ENCODE peak calls at places on chromosomes 4 and X, in four cellular contexts. One of them, this sample, is unnamed.
A peak's percentile ranks its signal among the peaks of the same experiment; 100 is the strongest.

GRCh38 chrX:16743604-16744325 is 24.4 kb downstream of the SYAP1 start:
- DNase-seq in stomach: no peak
- DNase-seq in breast epithelium: no peak
- DNase-seq in body of pancreas: no peak
- DNase-seq in this sample: no peak

GRCh38 chr4:70059149-70059548 is 8.9 kb downstream of the HTN1 start:
- DNase-seq in breast epithelium: no peak
- DNase-seq in body of pancreas: no peak
- DNase-seq in stomach: no peak
- DNase-seq in this sample: no peak

GRCh38 chr4:150002561-150002960 is 75.7 kb upstream of the DCLK2 start:
- DNase-seq in body of pancreas: no peak
- DNase-seq in stomach: no peak
- DNase-seq in breast epithelium: no peak
- DNase-seq in this sample: no peak

GRCh38 chr4:153962311-153963039 is 173.6 kb upstream of the SFRP2 start:
- DNase-seq in body of pancreas: no peak
- DNase-seq in breast epithelium: no peak
- DNase-seq in stomach: no peak
- DNase-seq in this sample: no peak

GRCh38 chr4:112766422-112766821 is 129.5 kb downstream of the LARP7 start:
- DNase-seq in breast epithelium: no peak
- DNase-seq in body of pancreas: no peak
- DNase-seq in stomach: no peak
- DNase-seq in this sample: no peak

GRCh38 chrX:16885628-16886027 is 15.5 kb upstream of the RBBP7 start:
- DNase-seq in body of pancreas: no peak
- DNase-seq in breast epithelium: no peak
- DNase-seq in stomach: no peak
- DNase-seq in this sample: no peak

GRCh38 chr4:167021545-167022155 is 212.6 kb downstream of the SPOCK3 start:
- DNase-seq in stomach: peak; percentile 77
- DNase-seq in body of pancreas: peak; percentile 65
- DNase-seq in breast epithelium: peak; percentile 39
- DNase-seq in this sample: peak; percentile 12

GRCh38 chr4:87575408-87575807 is 32.9 kb upstream of the DSPP start:
- DNase-seq in breast epithelium: no peak
- DNase-seq in stomach: no peak
- DNase-seq in body of pancreas: no peak
- DNase-seq in this sample: no peak

GRCh38 chr4:139734875-139735380 is 69.3 kb downstream of the MGST2 start:
- DNase-seq in breast epithelium: peak; percentile 80
- DNase-seq in stomach: peak; percentile 81
- DNase-seq in body of pancreas: peak; percentile 92
- DNase-seq in this sample: peak; percentile 69

GRCh38 chr4:164438321-164438720 is 315.6 kb upstream of the SMIM31 start:
- DNase-seq in stomach: no peak
- DNase-seq in body of pancreas: no peak
- DNase-seq in breast epithelium: no peak
- DNase-seq in this sample: no peak

GRCh38 chrX:5458300-5458699 is 770.4 kb downstream of the NLGN4X start:
- DNase-seq in stomach: no peak
- DNase-seq in body of pancreas: no peak
- DNase-seq in breast epithelium: no peak
- DNase-seq in this sample: no peak

GRCh38 chrX:97200454-97200853 is 316.7 kb downstream of the RPA4 start:
- DNase-seq in body of pancreas: no peak
- DNase-seq in stomach: no peak
- DNase-seq in breast epithelium: no peak
- DNase-seq in this sample: no peak

GRCh38 chr4:86306816-86307215 is 53.0 kb downstream of the MAPK10 start:
- DNase-seq in breast epithelium: no peak
- DNase-seq in body of pancreas: no peak
- DNase-seq in stomach: no peak
- DNase-seq in this sample: no peak

GRCh38 chr4:108902769-108903168 is 139.9 kb upstream of the ETNPPL start:
- DNase-seq in body of pancreas: no peak
- DNase-seq in breast epithelium: no peak
- DNase-seq in stomach: no peak
- DNase-seq in this sample: no peak

GRCh38 chrX:153687121-153688039 is at the start of gene SLC6A8:
- DNase-seq in stomach: peak; percentile 74
- DNase-seq in body of pancreas: peak; percentile 72
- DNase-seq in breast epithelium: peak; percentile 58
- DNase-seq in this sample: peak; percentile 61

GRCh38 chr4:159290321-159291030 is 187.6 kb downstream of the RAPGEF2 start:
- DNase-seq in breast epithelium: no peak
- DNase-seq in body of pancreas: no peak
- DNase-seq in stomach: no peak
- DNase-seq in this sample: no peak

GRCh38 chr4:122827899-122828601 is 1.4 kb downstream of the FGF2 start:
- DNase-seq in breast epithelium: peak; percentile 36
- DNase-seq in stomach: no peak
- DNase-seq in body of pancreas: peak; percentile 32
- DNase-seq in this sample: no peak

GRCh38 chrX:25344191-25344936 is 328.6 kb upstream of the ARX start:
- DNase-seq in breast epithelium: no peak
- DNase-seq in stomach: no peak
- DNase-seq in body of pancreas: no peak
- DNase-seq in this sample: peak; percentile 13

GRCh38 chrX:4253092-4253491 is 539.6 kb upstream of the PRKX start:
- DNase-seq in body of pancreas: no peak
- DNase-seq in breast epithelium: no peak
- DNase-seq in stomach: no peak
- DNase-seq in this sample: no peak

GRCh38 chrX:49884290-49884862 is 5.1 kb downstream of the USP27X start:
- DNase-seq in body of pancreas: peak; percentile 65
- DNase-seq in breast epithelium: no peak
- DNase-seq in stomach: peak; percentile 67
- DNase-seq in this sample: peak; percentile 15

GRCh38 chr4:164779811-164780216 is 25.9 kb downstream of the SMIM31 start:
- DNase-seq in breast epithelium: no peak
- DNase-seq in stomach: peak; percentile 37
- DNase-seq in body of pancreas: peak; percentile 21
- DNase-seq in this sample: no peak

GRCh38 chr4:30912098-30912719 is 192.0 kb downstream of the PCDH7 start:
- DNase-seq in breast epithelium: no peak
- DNase-seq in body of pancreas: no peak
- DNase-seq in stomach: no peak
- DNase-seq in this sample: no peak

GRCh38 chr4:4859010-4859798 is at the start of gene MSX1:
- DNase-seq in stomach: peak; percentile 87
- DNase-seq in body of pancreas: peak; percentile 87
- DNase-seq in breast epithelium: peak; percentile 59
- DNase-seq in this sample: peak; percentile 69

GRCh38 chr4:54539500-54540029 is 118.2 kb upstream of the KIT start:
- DNase-seq in body of pancreas: peak; percentile 35
- DNase-seq in breast epithelium: no peak
- DNase-seq in stomach: peak; percentile 74
- DNase-seq in this sample: no peak

GRCh38 chrX:32397562-32398216 is 813.7 kb downstream of the DMD start:
- DNase-seq in breast epithelium: no peak
- DNase-seq in stomach: no peak
- DNase-seq in body of pancreas: no peak
- DNase-seq in this sample: no peak

GRCh38 chr4:123250843-123251242 is 145.8 kb upstream of the SPRY1 start:
- DNase-seq in stomach: no peak
- DNase-seq in breast epithelium: peak; percentile 38
- DNase-seq in body of pancreas: peak; percentile 19
- DNase-seq in this sample: no peak

GRCh38 chrX:153870791-153871360 is 15.1 kb downstream of the L1CAM start:
- DNase-seq in stomach: no peak
- DNase-seq in breast epithelium: no peak
- DNase-seq in body of pancreas: no peak
- DNase-seq in this sample: no peak

GRCh38 chr4:147498031-147498700 is 17.3 kb downstream of the EDNRA start:
- DNase-seq in breast epithelium: no peak
- DNase-seq in stomach: no peak
- DNase-seq in body of pancreas: no peak
- DNase-seq in this sample: no peak

GRCh38 chr4:61511716-61512488 is 311.8 kb downstream of the ADGRL3 start:
- DNase-seq in body of pancreas: no peak
- DNase-seq in breast epithelium: no peak
- DNase-seq in stomach: no peak
- DNase-seq in this sample: no peak

GRCh38 chr4:72767903-72768817 is 199.1 kb upstream of the ADAMTS3 start:
- DNase-seq in body of pancreas: no peak
- DNase-seq in breast epithelium: no peak
- DNase-seq in stomach: no peak
- DNase-seq in this sample: no peak

GRCh38 chr4:138643827-138644226 is 371.8 kb upstream of the NOCT start:
- DNase-seq in stomach: no peak
- DNase-seq in breast epithelium: no peak
- DNase-seq in body of pancreas: no peak
- DNase-seq in this sample: no peak

GRCh38 chr4:123462007-123462406 is 65.4 kb downstream of the SPRY1 start:
- DNase-seq in breast epithelium: no peak
- DNase-seq in body of pancreas: no peak
- DNase-seq in stomach: no peak
- DNase-seq in this sample: no peak

GRCh38 chr4:153486281-153487151 is 20.4 kb downstream of the TMEM131L start:
- DNase-seq in stomach: peak; percentile 38
- DNase-seq in body of pancreas: peak; percentile 59
- DNase-seq in breast epithelium: peak; percentile 85
- DNase-seq in this sample: peak; percentile 60

GRCh38 chrX:128698528-128698927 is 646.3 kb upstream of the ACTRT1 start:
- DNase-seq in stomach: no peak
- DNase-seq in breast epithelium: no peak
- DNase-seq in body of pancreas: no peak
- DNase-seq in this sample: no peak

GRCh38 chrX:71000139-71000538 is 68.0 kb downstream of the SNX12 start:
- DNase-seq in breast epithelium: no peak
- DNase-seq in stomach: no peak
- DNase-seq in body of pancreas: no peak
- DNase-seq in this sample: no peak

GRCh38 chr4:140049024-140049923 is 104.7 kb downstream of the MAML3 start:
- DNase-seq in body of pancreas: peak; percentile 68
- DNase-seq in stomach: peak; percentile 49
- DNase-seq in breast epithelium: peak; percentile 61
- DNase-seq in this sample: no peak

GRCh38 chr4:140281828-140282227 is 91.6 kb upstream of the SCOC start:
- DNase-seq in breast epithelium: no peak
- DNase-seq in stomach: no peak
- DNase-seq in body of pancreas: no peak
- DNase-seq in this sample: no peak

GRCh38 chrX:44747317-44747716 is 96.5 kb upstream of the DUSP21 start:
- DNase-seq in breast epithelium: no peak
- DNase-seq in body of pancreas: no peak
- DNase-seq in stomach: no peak
- DNase-seq in this sample: no peak
- TF ChIP-seq CTCF in breast epithelium: no peak
- TF ChIP-seq CTCF in body of pancreas: no peak
- TF ChIP-seq CTCF in stomach: no peak
- TF ChIP-seq CTCF in this sample: no peak

DNA sequence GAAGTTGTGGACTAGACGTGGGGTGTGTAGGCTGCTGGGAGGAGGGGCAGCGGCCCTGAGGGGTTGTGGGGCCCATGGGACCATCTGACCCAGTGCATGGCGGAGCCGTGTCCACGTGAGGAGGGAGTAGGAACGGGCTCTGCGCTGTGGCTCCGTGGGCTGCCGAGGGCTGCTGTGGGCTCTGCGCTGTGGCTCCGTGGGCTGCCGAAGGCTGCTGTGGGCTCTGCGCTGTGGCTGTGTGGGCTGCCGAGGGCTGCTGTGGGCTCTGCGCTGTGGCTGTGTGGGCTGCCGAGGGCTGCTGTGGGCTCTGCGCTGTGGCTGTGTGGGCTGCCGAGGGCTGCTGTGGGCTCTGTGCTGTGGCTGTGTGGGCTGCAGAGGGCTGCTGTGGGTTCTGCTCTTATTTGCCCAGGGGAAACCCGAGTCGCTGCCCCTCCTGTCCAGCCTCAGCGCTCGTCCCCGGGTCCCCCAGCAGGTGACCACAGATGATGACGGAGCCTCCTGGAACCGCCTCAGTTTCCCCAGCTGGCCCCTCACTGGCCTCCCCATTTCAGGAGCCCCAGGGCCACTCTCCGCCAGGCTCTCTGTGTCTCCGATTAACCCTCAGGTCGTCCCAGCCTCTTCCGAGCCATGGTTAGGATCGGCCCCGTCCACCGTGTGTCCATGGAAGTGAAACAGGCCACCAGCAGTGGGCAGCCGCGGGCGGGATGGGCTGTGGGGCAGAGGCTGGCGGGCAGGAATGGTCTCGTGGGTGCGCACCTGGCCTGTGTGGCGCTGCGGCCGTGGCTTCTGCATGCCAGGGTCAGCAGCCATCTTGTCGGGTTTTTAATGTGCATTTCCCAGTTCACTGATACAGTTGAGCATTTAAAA is 20.0 kb downstream of the PCGF3 start:
- DNase-seq in stomach: no peak
- DNase-seq in body of pancreas: no peak
- DNase-seq in breast epithelium: no peak
- DNase-seq in this sample: no peak
- H3K4me3 ChIP-seq in stomach: no peak overlapping the region
- H3K4me3 ChIP-seq in body of pancreas: no peak overlapping the region
- H3K4me3 ChIP-seq in breast epithelium: no peak overlapping the region
- H3K4me3 ChIP-seq in this sample: no peak overlapping the region

DNA sequence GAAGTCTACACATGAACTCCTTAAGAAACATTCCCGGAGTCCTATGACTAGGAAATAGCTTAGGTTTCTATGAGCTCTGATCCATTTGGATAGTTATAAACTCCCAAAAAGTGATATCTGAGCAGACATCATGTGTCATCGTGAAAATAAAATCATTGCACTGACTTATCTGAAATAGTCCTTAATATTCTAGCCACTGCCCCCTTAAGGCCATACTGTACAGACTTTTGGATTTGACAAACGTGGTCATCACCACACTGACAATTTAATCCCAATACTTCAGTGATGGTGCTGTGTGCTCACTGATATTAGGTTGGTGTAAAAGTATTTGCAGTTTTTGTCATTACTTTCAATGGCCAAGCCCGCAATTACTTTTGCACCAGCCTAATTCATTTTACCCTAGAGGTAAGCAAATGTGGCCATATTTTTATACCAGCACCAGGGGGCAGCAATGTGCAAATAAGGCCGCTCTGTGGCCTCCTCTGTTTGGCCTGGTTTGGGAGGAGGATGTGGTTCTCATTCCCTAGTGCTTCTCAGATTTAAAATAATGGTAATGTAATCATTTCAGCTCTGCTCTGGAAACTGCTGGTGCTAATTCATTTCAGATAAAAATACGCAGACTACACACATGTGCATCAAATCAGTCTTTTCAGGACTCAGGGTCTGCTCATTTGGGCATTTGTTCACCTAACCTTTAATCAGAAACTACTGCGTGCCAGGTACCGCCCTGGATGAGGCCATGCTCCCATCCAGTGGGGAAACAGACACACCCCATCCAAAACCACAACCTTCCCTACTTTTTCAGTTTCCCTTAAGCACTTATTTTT is 196.4 kb upstream of the C1QTNF7 start:
- DNase-seq in stomach: peak; percentile 76
- DNase-seq in body of pancreas: peak; percentile 79
- DNase-seq in breast epithelium: peak; percentile 52
- DNase-seq in this sample: peak; percentile 64
- H3K27ac ChIP-seq in stomach: no peak overlapping the region
- H3K27ac ChIP-seq in body of pancreas: no peak overlapping the region
- H3K27ac ChIP-seq in breast epithelium: no peak overlapping the region
- H3K27ac ChIP-seq in this sample: no peak overlapping the region

GRCh38 chr4:80619070-80619674 is 283.6 kb downstream of the CFAP299 start:
- DNase-seq in breast epithelium: no peak
- DNase-seq in stomach: no peak
- DNase-seq in body of pancreas: no peak
- DNase-seq in this sample: no peak
- TF ChIP-seq CTCF in breast epithelium: no peak
- TF ChIP-seq CTCF in stomach: no peak
- TF ChIP-seq CTCF in body of pancreas: no peak
- TF ChIP-seq CTCF in this sample: no peak

This sample was measured in gastrocnemius medialis.